ENCODE peak calls at places on chromosome 15, in nine cellular contexts. W, E, H, Y, K, I, G, P and Q are unnamed samples.

GRCh38 chr15:91882858-91883586 is 29.5 kb downstream of the SLCO3A1 start:
- DNase-seq in K (no peak), E (no peak), W (no peak), Y (no peak), G (no peak), H (peak), I (peak), P (peak), Q (no peak)

GRCh38 chr15:60477991-60478632 is 830 bp downstream of the ICE2 start:
- DNase-seq in E (peak), G (peak), P (no peak), H (peak), I (no peak), K (no peak), W (peak), Y (peak), Q (peak)

GRCh38 chr15:25847066-25847465 is 16.1 kb downstream of the ATP10A start:
- DNase-seq in G (no peak), I (no peak), E (no peak), Y (no peak), W (no peak), K (no peak), P (no peak), H (no peak), Q (no peak)

GRCh38 chr15:60961541-60961940 is 267.6 kb downstream of the RORA start:
- DNase-seq in H (no peak), P (no peak), G (no peak), K (no peak), E (no peak), W (no peak), Y (no peak), I (no peak), Q (no peak)

GRCh38 chr15:80179025-80179759 is 26.4 kb downstream of the FAH start:
- DNase-seq in K (no peak), G (no peak), E (no peak), P (no peak), H (peak), W (peak), I (no peak), Y (peak), Q (peak)

GRCh38 chr15:66854012-66854965 is 152.3 kb downstream of the SMAD6 start:
- DNase-seq in W (no peak), K (no peak), I (peak), G (peak), Y (no peak), P (no peak), H (no peak), E (no peak), Q (no peak)

GRCh38 chr15:52559583-52559982 is 9.2 kb downstream of the ARPP19 start:
- DNase-seq in P (no peak), Y (peak), G (no peak), E (peak), W (no peak), I (no peak), H (peak), K (no peak), Q (peak)

GRCh38 chr15:61834076-61834697 is 226.1 kb downstream of the VPS13C start:
- DNase-seq in K (peak), G (peak), W (peak), E (peak), H (peak), P (peak), I (peak), Y (peak), Q (peak)

GRCh38 chr15:82663186-82663600 is 16.0 kb upstream of the CPEB1 start:
- DNase-seq in I (peak), W (peak), H (peak), K (no peak), E (peak), Y (peak), P (no peak), G (peak), Q (peak)

GRCh38 chr15:45338417-45338816 is 39.9 kb downstream of the GATM start:
- DNase-seq in Y (no peak), G (no peak), W (no peak), H (no peak), K (no peak), E (peak), I (no peak), P (no peak), Q (no peak)

DNA sequence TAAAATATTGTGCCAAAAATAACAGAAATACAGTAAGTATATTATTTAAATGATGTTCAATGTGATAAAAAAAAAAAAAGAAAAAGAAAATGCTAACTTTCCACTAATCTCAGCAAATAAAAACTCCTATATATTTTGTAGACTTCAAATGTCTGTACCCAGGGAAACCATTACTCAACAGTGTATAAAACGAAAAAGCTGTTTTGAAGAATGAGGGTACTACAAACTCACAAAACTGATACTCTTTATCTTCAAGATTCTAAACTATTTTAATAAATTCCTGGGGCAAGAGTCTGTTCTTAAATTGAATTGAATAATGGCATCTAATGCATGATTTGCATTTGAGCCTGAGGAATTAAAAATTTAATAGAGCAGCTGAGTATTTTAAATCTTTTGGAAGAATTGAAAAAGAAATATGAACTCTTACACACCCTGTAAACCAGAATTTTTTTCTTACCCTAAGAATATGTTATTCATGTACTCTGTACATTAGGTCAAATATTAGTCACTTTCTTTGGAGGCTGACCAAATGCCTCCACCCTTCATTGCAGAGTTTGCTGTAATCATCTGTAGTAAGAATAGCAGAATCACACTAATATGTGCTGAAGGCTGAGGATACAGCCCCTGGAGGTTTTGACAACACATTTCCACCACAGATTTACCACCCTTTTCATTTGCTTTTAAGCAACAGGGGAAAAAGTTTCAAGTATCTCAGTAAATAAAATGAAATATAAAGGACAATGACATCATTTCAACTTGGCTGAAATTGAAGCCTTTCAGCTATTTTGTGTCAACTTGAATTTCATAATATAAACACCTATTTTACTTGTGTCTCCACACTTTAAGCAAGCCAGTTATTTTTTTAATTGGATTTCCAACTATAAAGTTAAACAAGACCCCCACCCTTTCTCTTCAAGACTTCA is 79.7 kb downstream of the FBN1 start:
- DNase-seq in K (no peak), G (no peak), P (no peak), H (peak), E (no peak), Y (peak), W (peak), I (no peak), Q (peak)
- TF ChIP-seq CTCF in K (no peak), G (no peak), P (no peak), H (no peak), E (no peak), Y (no peak), W (no peak), I (no peak), Q (peak)

DNA sequence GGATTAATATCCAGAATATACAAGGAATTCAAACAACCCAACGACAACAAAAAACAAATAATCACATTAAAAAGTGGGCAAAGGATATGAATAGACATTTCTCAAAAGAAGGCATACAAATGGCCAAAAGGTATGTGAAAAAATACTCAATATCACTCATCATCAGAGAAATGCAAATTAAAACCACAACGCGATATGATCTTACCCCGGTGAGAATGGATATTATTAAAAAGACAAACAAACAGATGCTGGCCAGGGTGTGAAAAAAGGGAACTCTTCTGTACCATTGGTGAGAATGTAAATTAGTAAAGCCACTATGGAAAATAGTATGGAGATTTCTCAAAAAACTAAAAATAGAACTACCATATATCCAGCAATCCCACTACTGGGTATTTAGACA is 43.5 kb upstream of the MEF2A start:
- DNase-seq in P (no peak), K (no peak), G (no peak), W (no peak), I (no peak), H (no peak), E (no peak), Y (no peak), Q (no peak)
- H3K4me3 ChIP-seq in P (no peak), K (no peak), G (no peak), W (no peak), I (no peak), H (no peak), E (no peak), Y (no peak), Q (no peak)

DNA sequence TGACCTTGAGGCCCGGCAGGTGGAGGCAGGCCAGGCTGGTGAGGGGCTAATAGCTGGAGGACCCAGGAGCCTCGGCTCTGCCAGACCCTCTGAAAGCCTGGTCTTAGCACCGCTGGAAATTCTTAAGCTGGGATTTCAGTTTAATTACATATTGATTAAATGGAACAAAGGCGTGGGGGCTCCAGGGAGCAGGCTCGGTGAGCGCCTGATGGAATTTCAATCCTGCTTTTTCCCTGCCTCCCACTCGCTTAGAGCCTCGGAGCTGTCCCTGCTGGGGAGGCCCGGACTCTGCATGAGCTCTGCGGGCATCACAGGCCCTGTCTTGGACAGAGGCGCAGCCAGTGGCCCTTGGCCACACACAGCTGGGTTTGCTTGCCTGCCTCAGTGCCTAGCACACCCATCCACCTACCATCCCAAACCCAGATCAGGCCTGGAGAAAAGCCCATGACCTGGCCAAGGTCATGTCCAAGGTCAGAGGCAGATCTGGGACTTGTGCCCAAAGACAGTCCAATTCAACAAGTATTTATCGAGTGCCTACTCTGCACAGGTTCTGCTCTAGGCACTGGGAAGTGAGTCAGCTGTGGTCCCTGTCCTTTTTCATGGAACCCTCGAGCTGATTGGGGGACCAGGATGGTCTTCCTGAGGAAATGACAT is 40.6 kb downstream of the LINGO1 start:
- DNase-seq in W (no peak), E (no peak), G (no peak), I (no peak), K (no peak), H (no peak), P (no peak), Y (no peak), Q (no peak)
- TF ChIP-seq CTCF in W (no peak), E (no peak), G (no peak), I (no peak), K (no peak), H (no peak), P (no peak), Y (no peak), Q (no peak)

DNA sequence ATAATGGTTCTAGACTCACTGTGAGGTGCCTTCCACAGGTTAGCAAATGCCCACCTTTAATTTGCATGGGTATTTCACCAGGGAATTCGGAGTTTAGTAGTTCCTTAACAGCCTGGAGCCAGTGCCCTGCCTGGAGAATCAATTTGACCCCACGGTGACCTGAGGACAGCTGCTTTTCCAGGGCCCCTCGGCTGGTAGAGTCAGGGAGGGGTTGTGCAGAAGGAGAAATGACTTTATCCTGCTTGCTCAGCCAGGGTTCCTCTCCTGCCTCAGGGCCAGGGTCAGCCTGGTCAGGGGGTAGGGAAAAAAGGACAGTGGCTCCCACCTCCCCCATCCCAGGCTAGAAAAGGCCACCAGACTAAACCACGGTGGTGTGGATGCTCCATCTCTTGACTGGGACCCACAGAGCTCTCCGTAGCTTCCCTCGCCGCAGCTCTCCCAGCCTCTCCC is 12.0 kb downstream of the DLL4 start:
- DNase-seq in I (no peak), Y (peak), E (no peak), H (no peak), P (no peak), W (no peak), G (no peak), K (no peak), Q (no peak)
- H3K4me3 ChIP-seq in I (peak), Y (peak), E (peak), H (peak), P (peak), W (peak), G (peak), K (peak), Q (peak)

DNA sequence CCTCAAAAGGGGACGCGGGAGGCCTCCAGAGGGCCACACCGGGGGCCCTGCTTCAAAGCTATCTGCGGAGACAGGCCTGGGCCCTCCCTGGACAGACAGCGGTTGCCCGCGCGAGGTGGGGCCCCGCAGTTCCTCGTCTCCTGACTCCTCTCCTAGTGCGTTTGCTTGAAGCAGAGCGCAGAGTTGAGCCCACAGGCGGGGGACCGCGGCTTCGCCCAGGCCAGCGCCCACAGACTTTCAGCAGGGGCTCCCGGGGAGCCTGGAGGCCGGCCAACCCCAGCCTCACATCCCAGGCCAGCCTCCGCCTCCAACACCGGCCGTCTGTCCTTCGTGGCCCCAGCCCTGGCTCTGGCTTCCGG is 540 bp upstream of the ADAMTS7 start:
- DNase-seq in E (no peak), I (peak), H (no peak), G (no peak), Y (no peak), P (no peak), W (no peak), K (no peak), Q (peak)
- TF ChIP-seq CTCF in E (no peak), I (no peak), H (no peak), G (no peak), Y (no peak), P (no peak), W (peak), K (no peak), Q (no peak)

DNA sequence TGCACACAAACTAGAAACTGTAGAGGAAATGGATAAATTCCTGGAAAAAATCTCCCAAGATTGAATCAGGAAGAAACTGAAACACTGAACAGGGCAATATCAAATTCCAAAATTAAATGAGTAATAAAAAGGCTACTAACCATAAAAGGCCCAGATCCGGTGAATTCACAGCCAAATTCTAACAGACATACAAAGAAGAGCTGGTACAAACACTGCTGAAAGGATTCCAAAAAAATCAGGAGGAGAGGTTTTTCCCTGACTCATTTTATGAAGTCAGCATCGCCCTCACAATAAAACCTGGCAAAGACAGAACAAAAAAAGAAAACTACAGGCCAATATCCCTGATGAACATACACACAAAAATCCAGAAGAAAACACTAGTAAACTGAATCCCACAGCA is 462.4 kb upstream of the THBS1 start:
- DNase-seq in P (no peak), H (peak), I (no peak), W (no peak), G (no peak), Y (peak), E (no peak), K (no peak), Q (peak)
- H3K4me3 ChIP-seq in P (no peak), H (no peak), I (no peak), W (no peak), G (no peak), Y (peak), E (no peak), K (no peak), Q (peak)